ENCODE peak calls at places on chromosomes 1 and 21, in seven cellular contexts. X, T, K, G, F, A and Y are unnamed samples.
A peak's percentile ranks its signal among the peaks of the same experiment; 100 is the strongest.

GRCh38 chr1:25028910-25029599 is 99.0 kb upstream of the RUNX3 start:
- DNase-seq in F (no peak), G (no peak), K (no peak), A (no peak), X (no peak), T (no peak), Y (no peak)

GRCh38 chr1:204263240-204263848 is 49.6 kb upstream of the GOLT1A start:
- DNase-seq in G (no peak), K (no peak), A (no peak), F (no peak), X (no peak), T (no peak), Y (peak; percentile 81)

GRCh38 chr1:63873751-63874150 is 99.9 kb downstream of the ROR1 start:
- DNase-seq in G (no peak), F (no peak), K (no peak), X (no peak), T (no peak), A (no peak), Y (peak; percentile 18)

GRCh38 chr1:244214009-244214967 is 163.2 kb downstream of the ZBTB18 start:
- DNase-seq in G (no peak), X (no peak), A (peak; percentile 97), K (peak; percentile 24), T (no peak), F (peak; percentile 42), Y (peak; percentile 84)

GRCh38 chr1:115832651-115833050 is 8.3 kb downstream of the NHLH2 start:
- DNase-seq in T (no peak), G (no peak), A (no peak), F (no peak), K (no peak), X (no peak), Y (no peak)

GRCh38 chr1:186476306-186477040 is 15.6 kb upstream of the PDC start:
- DNase-seq in T (no peak), F (no peak), K (no peak), X (no peak), A (peak; percentile 15), G (no peak), Y (no peak)

GRCh38 chr1:19828546-19828945 is 13.5 kb upstream of the RNF186 start:
- DNase-seq in X (no peak), T (no peak), F (no peak), K (no peak), A (no peak), G (no peak), Y (no peak)

GRCh38 chr1:220271706-220272046 is 577 bp downstream of the RAB3GAP2 start:
- DNase-seq in F (peak; percentile 54), T (no peak), G (peak; percentile 13), A (no peak), K (no peak), X (no peak), Y (peak; percentile 71)

GRCh38 chr21:35150562-35151226 is 101.6 kb upstream of the RUNX1 start:
- DNase-seq in T (no peak), G (no peak), K (no peak), F (no peak), A (no peak), X (no peak), Y (no peak)

GRCh38 chr1:98046031-98046641 is 125.3 kb upstream of the DPYD start:
- DNase-seq in K (peak; percentile 71), A (no peak), G (peak; percentile 45), T (peak; percentile 18), F (peak; percentile 55), X (no peak), Y (peak; percentile 49)

GRCh38 chr1:200314085-200314750 is 95.6 kb downstream of the ZNF281 start:
- DNase-seq in G (no peak), F (peak; percentile 53), K (no peak), X (no peak), T (no peak), A (peak; percentile 43), Y (peak; percentile 20)

GRCh38 chr1:21552715-21553114 is 43.5 kb downstream of the ALPL start:
- DNase-seq in T (no peak), K (no peak), X (no peak), A (peak; percentile 71), G (no peak), F (peak; percentile 84), Y (no peak)

GRCh38 chr1:219761208-219761860 is 148.4 kb upstream of the ZC3H11B start:
- DNase-seq in T (no peak), K (no peak), F (no peak), G (no peak), X (no peak), A (no peak), Y (no peak)

GRCh38 chr1:204751883-204752687 is 66.5 kb upstream of the LRRN2 start:
- DNase-seq in X (peak; percentile 20), K (peak; percentile 57), G (no peak), F (no peak), T (no peak), A (no peak), Y (no peak)

GRCh38 chr1:61157420-61157987 is 75.1 kb downstream of the NFIA start:
- DNase-seq in F (peak; percentile 82), K (no peak), X (no peak), G (no peak), A (peak; percentile 24), T (peak; percentile 40), Y (no peak)

GRCh38 chr1:186188004-186188539 is 187.0 kb downstream of the TPR start:
- DNase-seq in G (no peak), A (peak; percentile 47), F (peak; percentile 70), T (no peak), K (no peak), X (no peak), Y (no peak)

GRCh38 chr1:183038333-183038876 is 15.2 kb downstream of the LAMC1 start:
- DNase-seq in G (no peak), K (no peak), X (no peak), A (no peak), F (no peak), T (no peak), Y (no peak)

GRCh38 chr1:45141247-45142003 is 65.0 kb downstream of the ZSWIM5 start:
- DNase-seq in A (no peak), T (no peak), F (no peak), G (no peak), X (no peak), K (no peak), Y (no peak)

GRCh38 chr1:7589774-7590425 is 181.2 kb upstream of the VAMP3 start:
- DNase-seq in T (no peak), X (no peak), G (no peak), A (no peak), K (no peak), F (no peak), Y (no peak)

GRCh38 chr1:15685820-15686219 is 1.7 kb downstream of the PLEKHM2 start:
- DNase-seq in T (no peak), A (no peak), F (no peak), G (no peak), X (no peak), K (no peak), Y (no peak)

GRCh38 chr1:26239936-26240335 is 5.9 kb downstream of the CEP85 start:
- DNase-seq in T (no peak), F (peak; percentile 65), A (no peak), X (no peak), G (no peak), K (no peak), Y (no peak)

GRCh38 chr1:212858461-212859265 is 588 bp downstream of the FLVCR1 start:
- DNase-seq in T (no peak), K (peak; percentile 32), F (peak; percentile 51), X (peak; percentile 30), A (no peak), G (no peak), Y (peak; percentile 80)

GRCh38 chr1:227886503-227886961 is 61.2 kb downstream of the WNT9A start:
- DNase-seq in T (no peak), A (no peak), G (peak; percentile 4), X (peak; percentile 8), K (no peak), F (no peak), Y (peak; percentile 64)

GRCh38 chr1:240701412-240701811 is 89.5 kb upstream of the GREM2 start:
- DNase-seq in F (peak; percentile 77), A (peak; percentile 67), K (no peak), T (no peak), X (no peak), G (no peak), Y (no peak)

GRCh38 chr1:109913360-109913879 is 2.8 kb downstream of the CSF1 start:
- DNase-seq in G (no peak), X (no peak), F (no peak), K (no peak), A (no peak), T (no peak), Y (no peak)

GRCh38 chr1:14778882-14779594 is 180.6 kb downstream of the KAZN start:
- DNase-seq in T (no peak), G (peak; percentile 77), X (peak; percentile 42), A (no peak), F (peak; percentile 74), K (peak; percentile 84), Y (peak; percentile 52)

GRCh38 chr1:201360901-201361651 is 16.4 kb downstream of the TNNT2 start:
- DNase-seq in K (no peak), X (no peak), T (no peak), F (no peak), G (no peak), A (no peak), Y (no peak)

GRCh38 chr1:62429581-62429980 is 7.3 kb upstream of the USP1 start:
- DNase-seq in A (no peak), K (no peak), F (no peak), G (no peak), T (no peak), X (no peak), Y (no peak)

GRCh38 chr1:57131701-57132394 is 166.0 kb upstream of the C8B start:
- DNase-seq in A (no peak), T (no peak), K (no peak), G (no peak), X (no peak), F (peak; percentile 56), Y (no peak)